ENCODE peak calls at places on chromosome 1, in six cellular contexts. One of them, this sample, is unnamed.

GRCh38 chr1:183892351-183892793 is 87.5 kb downstream of the RGL1 start:
- DNase-seq in amygdala: no peak
- DNase-seq in endodermal cell: no peak
- DNase-seq in NCI-H446: no peak
- DNase-seq in IMR-90: peak
- DNase-seq in activated naive CD4-positive, alpha-beta T cell treated with anti-CD3 and anti-CD28 coated beads, Interleukin-2, amount 10 ng/mL, durations not matched to agents 7 days and 5 days: no peak
- DNase-seq in this sample: peak

GRCh38 chr1:201790261-201790660 is 38.7 kb upstream of the IPO9 start:
- DNase-seq in activated naive CD4-positive, alpha-beta T cell treated with anti-CD3 and anti-CD28 coated beads, Interleukin-2, amount 10 ng/mL, durations not matched to agents 7 days and 5 days: no peak
- DNase-seq in IMR-90: peak
- DNase-seq in amygdala: no peak
- DNase-seq in NCI-H446: peak
- DNase-seq in endodermal cell: no peak
- DNase-seq in this sample: no peak

GRCh38 chr1:90723561-90724108 is 6.5 kb upstream of the BARHL2 start:
- DNase-seq in amygdala: no peak
- DNase-seq in endodermal cell: peak
- DNase-seq in activated naive CD4-positive, alpha-beta T cell treated with anti-CD3 and anti-CD28 coated beads, Interleukin-2, amount 10 ng/mL, durations not matched to agents 7 days and 5 days: no peak
- DNase-seq in NCI-H446: no peak
- DNase-seq in IMR-90: no peak
- DNase-seq in this sample: no peak

GRCh38 chr1:172719694-172720138 is 60.8 kb downstream of the FASLG start:
- DNase-seq in activated naive CD4-positive, alpha-beta T cell treated with anti-CD3 and anti-CD28 coated beads, Interleukin-2, amount 10 ng/mL, durations not matched to agents 7 days and 5 days: no peak
- DNase-seq in endodermal cell: peak
- DNase-seq in IMR-90: peak
- DNase-seq in NCI-H446: peak
- DNase-seq in amygdala: no peak
- DNase-seq in this sample: no peak

GRCh38 chr1:229690662-229691061 is 64.6 kb downstream of the URB2 start:
- DNase-seq in IMR-90: no peak
- DNase-seq in NCI-H446: no peak
- DNase-seq in endodermal cell: no peak
- DNase-seq in amygdala: no peak
- DNase-seq in activated naive CD4-positive, alpha-beta T cell treated with anti-CD3 and anti-CD28 coated beads, Interleukin-2, amount 10 ng/mL, durations not matched to agents 7 days and 5 days: no peak
- DNase-seq in this sample: no peak

GRCh38 chr1:74161494-74161893 is 36.5 kb downstream of the LRRIQ3 start:
- DNase-seq in IMR-90: peak
- DNase-seq in endodermal cell: no peak
- DNase-seq in amygdala: no peak
- DNase-seq in activated naive CD4-positive, alpha-beta T cell treated with anti-CD3 and anti-CD28 coated beads, Interleukin-2, amount 10 ng/mL, durations not matched to agents 7 days and 5 days: no peak
- DNase-seq in NCI-H446: no peak
- DNase-seq in this sample: no peak

GRCh38 chr1:198597690-198598430 is 41.0 kb upstream of the PTPRC start:
- DNase-seq in IMR-90: no peak
- DNase-seq in amygdala: no peak
- DNase-seq in endodermal cell: no peak
- DNase-seq in NCI-H446: no peak
- DNase-seq in activated naive CD4-positive, alpha-beta T cell treated with anti-CD3 and anti-CD28 coated beads, Interleukin-2, amount 10 ng/mL, durations not matched to agents 7 days and 5 days: no peak
- DNase-seq in this sample: no peak

GRCh38 chr1:89276690-89277089 is 4.0 kb upstream of the GBP5 start:
- DNase-seq in IMR-90: no peak
- DNase-seq in endodermal cell: no peak
- DNase-seq in amygdala: no peak
- DNase-seq in activated naive CD4-positive, alpha-beta T cell treated with anti-CD3 and anti-CD28 coated beads, Interleukin-2, amount 10 ng/mL, durations not matched to agents 7 days and 5 days: no peak
- DNase-seq in NCI-H446: peak
- DNase-seq in this sample: no peak

GRCh38 chr1:5830771-5831599 is 161.2 kb downstream of the NPHP4 start:
- DNase-seq in amygdala: no peak
- DNase-seq in activated naive CD4-positive, alpha-beta T cell treated with anti-CD3 and anti-CD28 coated beads, Interleukin-2, amount 10 ng/mL, durations not matched to agents 7 days and 5 days: no peak
- DNase-seq in IMR-90: no peak
- DNase-seq in NCI-H446: no peak
- DNase-seq in endodermal cell: peak
- DNase-seq in this sample: no peak

GRCh38 chr1:228487336-228488106 is at the start of gene RNF187:
- DNase-seq in amygdala: no peak
- DNase-seq in IMR-90: peak
- DNase-seq in NCI-H446: peak
- DNase-seq in endodermal cell: peak
- DNase-seq in activated naive CD4-positive, alpha-beta T cell treated with anti-CD3 and anti-CD28 coated beads, Interleukin-2, amount 10 ng/mL, durations not matched to agents 7 days and 5 days: peak
- DNase-seq in this sample: peak

GRCh38 chr1:205580140-205580922 is 51.5 kb downstream of the ELK4 start:
- DNase-seq in amygdala: no peak
- DNase-seq in IMR-90: no peak
- DNase-seq in NCI-H446: no peak
- DNase-seq in endodermal cell: no peak
- DNase-seq in activated naive CD4-positive, alpha-beta T cell treated with anti-CD3 and anti-CD28 coated beads, Interleukin-2, amount 10 ng/mL, durations not matched to agents 7 days and 5 days: no peak
- DNase-seq in this sample: peak

GRCh38 chr1:65170511-65171142 is 22.6 kb downstream of the AK4 start:
- DNase-seq in activated naive CD4-positive, alpha-beta T cell treated with anti-CD3 and anti-CD28 coated beads, Interleukin-2, amount 10 ng/mL, durations not matched to agents 7 days and 5 days: no peak
- DNase-seq in amygdala: no peak
- DNase-seq in endodermal cell: no peak
- DNase-seq in NCI-H446: peak
- DNase-seq in IMR-90: peak
- DNase-seq in this sample: peak

GRCh38 chr1:161981126-161981525 is 42.5 kb downstream of the OLFML2B start:
- DNase-seq in IMR-90: no peak
- DNase-seq in NCI-H446: no peak
- DNase-seq in endodermal cell: no peak
- DNase-seq in amygdala: no peak
- DNase-seq in activated naive CD4-positive, alpha-beta T cell treated with anti-CD3 and anti-CD28 coated beads, Interleukin-2, amount 10 ng/mL, durations not matched to agents 7 days and 5 days: no peak
- DNase-seq in this sample: no peak

GRCh38 chr1:39047374-39048229 is 21.5 kb downstream of the NDUFS5 start:
- DNase-seq in IMR-90: peak
- DNase-seq in endodermal cell: no peak
- DNase-seq in activated naive CD4-positive, alpha-beta T cell treated with anti-CD3 and anti-CD28 coated beads, Interleukin-2, amount 10 ng/mL, durations not matched to agents 7 days and 5 days: no peak
- DNase-seq in NCI-H446: no peak
- DNase-seq in amygdala: no peak
- DNase-seq in this sample: no peak

GRCh38 chr1:200336901-200337391 is 72.9 kb downstream of the ZNF281 start:
- DNase-seq in endodermal cell: peak
- DNase-seq in activated naive CD4-positive, alpha-beta T cell treated with anti-CD3 and anti-CD28 coated beads, Interleukin-2, amount 10 ng/mL, durations not matched to agents 7 days and 5 days: no peak
- DNase-seq in IMR-90: no peak
- DNase-seq in NCI-H446: no peak
- DNase-seq in amygdala: no peak
- DNase-seq in this sample: peak

GRCh38 chr1:11893907-11894251 is 32.3 kb downstream of the KIAA2013 start:
- DNase-seq in endodermal cell: peak
- DNase-seq in NCI-H446: peak
- DNase-seq in amygdala: peak
- DNase-seq in IMR-90: peak
- DNase-seq in activated naive CD4-positive, alpha-beta T cell treated with anti-CD3 and anti-CD28 coated beads, Interleukin-2, amount 10 ng/mL, durations not matched to agents 7 days and 5 days: peak
- DNase-seq in this sample: peak

GRCh38 chr1:53276153-53276901 is 38.0 kb upstream of the MAGOH start:
- DNase-seq in activated naive CD4-positive, alpha-beta T cell treated with anti-CD3 and anti-CD28 coated beads, Interleukin-2, amount 10 ng/mL, durations not matched to agents 7 days and 5 days: no peak
- DNase-seq in IMR-90: no peak
- DNase-seq in endodermal cell: no peak
- DNase-seq in NCI-H446: peak
- DNase-seq in amygdala: no peak
- DNase-seq in this sample: no peak

GRCh38 chr1:245260116-245260882 is 105.5 kb downstream of the KIF26B start:
- DNase-seq in endodermal cell: no peak
- DNase-seq in activated naive CD4-positive, alpha-beta T cell treated with anti-CD3 and anti-CD28 coated beads, Interleukin-2, amount 10 ng/mL, durations not matched to agents 7 days and 5 days: no peak
- DNase-seq in IMR-90: no peak
- DNase-seq in amygdala: no peak
- DNase-seq in NCI-H446: no peak
- DNase-seq in this sample: no peak